ENCODE peak calls at places on chromosome X, in nine cellular contexts. U is A549; S is psoas muscle; X is thoracic aorta; G is CD8-positive, alpha-beta memory T cell; P is cardiac muscle cell; E is right cardiac atrium; O is heart left ventricle; L is SK-N-SH. I is an unnamed sample.
A peak's percentile ranks its signal among the peaks of the same experiment; 100 is the strongest.

GRCh38 chrX:149638860-149639259 is 7.3 kb upstream of the TMEM185A start:
- DNase-seq in U (no peak), S (no peak), X (no peak), G (no peak), P (no peak), E (no peak), O (no peak), L (no peak), I (no peak)

GRCh38 chrX:72461766-72462165 is 110.9 kb downstream of the HDAC8 start:
- DNase-seq in U (peak; percentile 1), S (no peak), X (no peak), G (no peak), P (peak; percentile 15), E (no peak), O (no peak), L (no peak), I (no peak)

GRCh38 chrX:39397561-39398200 is 596.4 kb downstream of the MID1IP1 start:
- DNase-seq in U (no peak), S (no peak), X (no peak), G (no peak), P (no peak), E (no peak), O (no peak), L (peak; percentile 37), I (no peak)

GRCh38 chrX:131818297-131818936 is 204.7 kb upstream of the STK26 start:
- DNase-seq in U (no peak), S (no peak), X (no peak), G (no peak), P (no peak), E (no peak), O (no peak), L (no peak), I (no peak)

GRCh38 chrX:12971282-12972003 is 3.5 kb upstream of the TMSB4X start:
- DNase-seq in U (no peak), S (peak; percentile 29), X (no peak), G (no peak), P (no peak), E (peak; percentile 83), O (peak; percentile 54), L (no peak), I (peak; percentile 66)

GRCh38 chrX:106608016-106608415 is 3.8 kb upstream of the RADX start:
- DNase-seq in U (no peak), S (no peak), X (no peak), G (peak; percentile 2), P (no peak), E (no peak), O (no peak), L (no peak), I (no peak)

GRCh38 chrX:1072637-1073377 is 139.6 kb downstream of the CRLF2 start:
- DNase-seq in U (no peak), S (no peak), X (no peak), G (no peak), P (no peak), E (no peak), O (no peak), L (no peak), I (no peak)

GRCh38 chrX:63506320-63506719 is 155.2 kb upstream of the SPIN4 start:
- DNase-seq in U (peak; percentile 37), S (no peak), X (no peak), G (no peak), P (peak; percentile 62), E (no peak), O (no peak), L (peak; percentile 7), I (no peak)

GRCh38 chrX:17587352-17587751 is 149.9 kb upstream of the SCML1 start:
- DNase-seq in U (no peak), S (no peak), X (no peak), G (no peak), P (no peak), E (no peak), O (no peak), L (no peak), I (no peak)

GRCh38 chrX:17591741-17592110 is 145.6 kb upstream of the SCML1 start:
- DNase-seq in U (no peak), S (no peak), X (no peak), G (no peak), P (peak; percentile 82), E (no peak), O (no peak), L (no peak), I (no peak)

GRCh38 chrX:17588303-17588702 is 149.0 kb upstream of the SCML1 start:
- DNase-seq in U (no peak), S (no peak), X (no peak), G (no peak), P (no peak), E (no peak), O (no peak), L (no peak), I (no peak)

GRCh38 chrX:17592117-17592516 is 145.2 kb upstream of the SCML1 start:
- DNase-seq in U (no peak), S (no peak), X (no peak), G (no peak), P (peak; percentile 27), E (no peak), O (no peak), L (no peak), I (no peak)

DNA sequence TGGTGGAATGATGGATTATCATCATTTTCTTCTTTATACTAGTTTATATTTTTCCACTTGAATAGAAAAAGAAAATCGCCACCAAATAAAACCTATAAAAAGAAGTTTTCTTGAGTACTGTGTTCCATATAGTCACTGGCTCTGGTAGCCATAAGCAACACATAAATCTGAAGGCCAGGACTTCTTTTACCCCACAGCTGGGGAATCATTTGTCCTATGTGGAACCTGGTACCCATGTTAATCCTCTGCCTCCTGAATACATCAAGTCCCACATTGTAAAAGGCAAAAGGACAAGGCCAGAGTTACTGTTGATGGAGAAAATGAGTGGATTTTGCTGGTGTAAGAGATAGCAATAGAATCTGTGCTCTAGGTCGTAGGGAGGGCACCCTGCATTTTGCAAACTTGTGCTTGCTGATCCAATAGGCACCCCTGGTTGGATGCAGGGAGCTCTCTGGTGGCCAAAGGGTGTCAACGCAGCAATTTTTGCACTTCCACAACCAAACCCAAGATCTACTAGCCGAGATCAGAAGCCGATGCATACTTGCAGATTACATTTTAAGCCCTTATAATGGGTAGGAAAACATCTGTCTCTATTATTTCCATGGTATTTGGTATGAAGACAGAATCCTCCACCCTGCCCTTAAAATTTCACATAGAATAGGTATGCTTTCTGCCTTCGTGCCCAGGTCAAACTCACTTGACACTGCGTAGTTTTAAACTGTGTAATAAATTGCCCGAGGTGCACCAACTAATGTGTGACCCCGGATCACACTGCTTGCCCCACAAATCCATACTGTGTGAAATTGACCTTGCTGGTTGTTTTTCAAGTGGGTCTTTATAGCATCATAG is 146.2 kb upstream of the SCML1 start:
- DNase-seq in U (peak; percentile 73), S (peak; percentile 40), X (no peak), G (no peak), P (peak; percentile 85), E (peak; percentile 75), O (peak; percentile 50), L (peak; percentile 49), I (peak; percentile 55)
- H3K4me1 ChIP-seq in U (peaks cover 55% of the 10 kb centered on the region), S (peaks cover 3% of the 10 kb centered on the region), X (peaks cover 12% of the 10 kb centered on the region), G (no peaks in the 10 kb centered on the region), P (no peaks in the 10 kb centered on the region), E (peaks cover 3% of the 10 kb centered on the region), O (peaks cover 19% of the 10 kb centered on the region), L (no peaks in the 10 kb centered on the region), I (no peaks in the 10 kb centered on the region)

DNA sequence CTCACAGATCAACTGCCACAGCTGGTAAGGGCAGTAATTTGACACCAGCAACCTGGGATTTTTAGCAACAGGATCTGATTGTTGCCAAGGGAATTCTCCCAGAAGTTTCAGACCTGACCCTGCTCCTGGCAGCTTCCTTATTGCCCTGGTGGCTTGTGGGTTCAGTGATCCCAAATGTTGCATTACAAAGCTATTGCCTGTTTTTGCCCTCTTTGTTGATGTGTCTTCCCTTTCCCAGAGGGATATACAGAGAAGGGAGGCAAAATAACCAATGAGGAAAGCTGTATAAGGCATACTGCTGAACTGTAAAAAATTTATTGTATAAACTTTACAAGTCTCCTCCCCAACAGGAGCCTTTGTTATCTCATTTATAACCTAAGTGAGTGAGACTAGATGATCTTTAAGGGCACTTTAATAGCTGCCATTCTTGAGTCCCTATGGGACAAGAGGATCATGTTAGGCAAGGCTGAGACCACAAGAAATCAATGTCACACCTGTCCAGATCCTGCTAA is 22.2 kb downstream of the VSIG4 start:
- DNase-seq in U (no peak), S (no peak), X (no peak), G (no peak), P (no peak), E (no peak), O (no peak), L (no peak), I (peak; percentile 28)
- H3K4me3 ChIP-seq in U (no peak overlapping the region), S (peak overlapping the region; percentile 18), X (no peak overlapping the region), G (peak overlapping the region; percentile 19), P (no peak overlapping the region), E (no peak overlapping the region), O (no peak overlapping the region), L (no peak overlapping the region), I (no peak overlapping the region)

GRCh38 chrX:119757979-119758681 is at the start of gene SOWAHD:
- DNase-seq in U (peak; percentile 21), S (peak; percentile 34), X (no peak), G (peak; percentile 38), P (no peak), E (peak; percentile 65), O (peak; percentile 30), L (peak; percentile 63), I (peak; percentile 81)

GRCh38 chrX:119758682-119759332 is 419 bp downstream of the SOWAHD start:
- DNase-seq in U (no peak), S (peak; percentile 17), X (no peak), G (peak; percentile 32), P (no peak), E (peak; percentile 69), O (no peak), L (peak; percentile 67), I (peak; percentile 73)

GRCh38 chrX:119762718-119763117 is 4.3 kb downstream of the SOWAHD start:
- DNase-seq in U (no peak), S (no peak), X (no peak), G (no peak), P (peak; percentile 42), E (no peak), O (no peak), L (no peak), I (no peak)

GRCh38 chrX:119759333-119759766 is 962 bp downstream of the SOWAHD start:
- DNase-seq in U (no peak), S (no peak), X (no peak), G (no peak), P (no peak), E (no peak), O (no peak), L (peak; percentile 29), I (peak; percentile 61)

DNA sequence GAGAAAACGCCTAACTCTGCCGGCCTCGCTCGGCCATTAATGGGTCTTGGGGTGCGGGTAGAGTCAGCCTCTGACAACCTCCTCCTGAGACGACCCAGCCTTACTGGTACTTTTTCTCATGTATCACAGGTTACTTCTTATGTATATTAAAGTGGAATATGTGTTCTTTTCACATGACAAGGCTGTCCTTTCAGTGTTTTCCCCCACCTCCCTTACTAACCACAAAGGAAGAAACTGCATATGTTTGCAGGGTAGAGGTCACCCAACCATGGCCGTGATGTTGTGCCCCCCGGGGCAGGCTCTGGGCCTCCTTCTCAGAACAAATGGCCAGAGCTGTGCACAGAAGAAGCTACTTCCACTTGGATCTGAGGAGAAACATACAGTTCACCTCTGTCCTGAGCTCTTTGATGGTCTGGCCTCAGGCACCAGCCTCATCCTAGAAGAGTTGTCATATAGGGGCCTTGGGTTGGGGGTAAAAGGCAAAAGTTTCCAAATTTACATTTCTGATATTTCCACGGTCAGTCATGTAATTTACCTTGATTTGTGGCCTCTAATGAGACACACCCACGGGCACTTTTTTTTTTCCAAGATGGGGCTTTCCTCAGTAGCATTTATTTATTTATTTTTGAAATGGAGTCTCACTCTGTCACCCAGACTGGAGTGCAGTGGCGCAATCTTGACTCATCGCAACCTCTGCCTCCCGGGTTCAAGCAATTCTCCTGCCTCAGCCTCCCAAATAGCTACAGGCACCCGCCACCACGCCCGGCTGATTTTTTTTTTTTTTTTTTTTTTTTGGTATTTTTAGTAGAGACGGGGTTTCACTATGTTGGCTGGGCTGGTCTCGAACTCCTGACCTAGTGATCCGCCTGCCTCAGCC is 1.9 kb downstream of the SOWAHD start:
- DNase-seq in U (no peak), S (no peak), X (no peak), G (no peak), P (no peak), E (no peak), O (no peak), L (peak; percentile 5), I (no peak)
- H3K4me1 ChIP-seq in U (peaks cover 8% of the 10 kb centered on the region), S (no peaks in the 10 kb centered on the region), X (no peaks in the 10 kb centered on the region), G (peaks cover 28% of the 10 kb centered on the region), P (no peaks in the 10 kb centered on the region), E (no peaks in the 10 kb centered on the region), O (no peaks in the 10 kb centered on the region), L (no peaks in the 10 kb centered on the region), I (no peaks in the 10 kb centered on the region)

DNA sequence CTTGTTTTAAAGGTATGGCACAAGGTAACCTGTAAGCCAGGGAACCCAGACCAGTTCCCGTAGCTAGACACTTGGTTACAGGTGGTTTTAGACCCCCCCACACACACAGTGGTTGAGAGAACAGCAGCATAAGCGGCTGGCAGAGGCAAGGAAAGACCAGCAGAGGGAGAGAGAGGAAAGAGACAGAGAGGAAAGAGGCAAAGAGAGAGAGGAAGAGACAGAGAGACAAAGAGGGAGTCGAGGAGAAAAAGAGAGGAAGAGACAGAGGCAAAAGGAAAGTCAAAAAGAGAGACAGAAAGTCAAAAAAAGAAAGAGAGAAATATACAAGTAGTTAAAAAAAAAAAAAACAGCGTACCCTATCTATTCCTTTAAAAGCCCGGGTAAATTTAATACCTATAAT is 19.5 kb upstream of the PCSK1N start:
- DNase-seq in U (peak; percentile 29), S (no peak), X (no peak), G (no peak), P (peak; percentile 11), E (no peak), O (no peak), L (no peak), I (no peak)
- H3K4me3 ChIP-seq in U (no peak overlapping the region), S (no peak overlapping the region), X (no peak overlapping the region), G (no peak overlapping the region), P (no peak overlapping the region), E (no peak overlapping the region), O (no peak overlapping the region), L (no peak overlapping the region), I (no peak overlapping the region)

I was measured in mucosa of descending colon.